ENCODE peak calls at places on chromosome 18, in five cellular contexts. W is iPS DF 6.9, U is OCI-LY7, X is neural progenitor cell, C is AG04449. B is an unnamed sample.

GRCh38 chr18:50651334-50651733 is 91.4 kb downstream of the MAPK4 start:
- DNase-seq in C (no peak), U (no peak), W (no peak), X (no peak), B (no peak)

GRCh38 chr18:76394780-76395476 is 100.1 kb downstream of the ZNF516 start:
- DNase-seq in X (no peak), W (no peak), U (no peak), C (no peak), B (no peak)

GRCh38 chr18:56162871-56163270 is 475.5 kb downstream of the TXNL1 start:
- DNase-seq in C (no peak), W (no peak), X (no peak), U (no peak), B (no peak)

GRCh38 chr18:79422022-79422782 is 26.5 kb downstream of the NFATC1 start:
- DNase-seq in U (no peak), X (no peak), C (no peak), W (no peak), B (no peak)

GRCh38 chr18:3281456-3282400 is 19.8 kb downstream of the MYL12B start:
- DNase-seq in W (no peak), X (peak), U (peak), C (no peak), B (no peak)

GRCh38 chr18:23401400-23402347 is 51.4 kb upstream of the RIOK3 start:
- DNase-seq in W (peak), U (no peak), X (peak), C (no peak), B (no peak)

GRCh38 chr18:55113800-55114199 is 154.5 kb upstream of the CCDC68 start:
- DNase-seq in W (no peak), U (no peak), C (no peak), X (no peak), B (no peak)

GRCh38 chr18:55404811-55405654 is 183.0 kb downstream of the TCF4 start:
- DNase-seq in U (no peak), X (no peak), C (no peak), W (no peak), B (no peak)

GRCh38 chr18:78241535-78242306 is 737.9 kb upstream of the SALL3 start:
- DNase-seq in U (no peak), C (no peak), W (no peak), X (peak), B (no peak)

GRCh38 chr18:23166863-23167531 is 31.7 kb downstream of the CABLES1 start:
- DNase-seq in W (no peak), U (no peak), C (no peak), X (no peak), B (no peak)

GRCh38 chr18:74804677-74805076 is 207.0 kb downstream of the ZNF407 start:
- DNase-seq in X (no peak), C (no peak), U (peak), W (no peak), B (no peak)

DNA sequence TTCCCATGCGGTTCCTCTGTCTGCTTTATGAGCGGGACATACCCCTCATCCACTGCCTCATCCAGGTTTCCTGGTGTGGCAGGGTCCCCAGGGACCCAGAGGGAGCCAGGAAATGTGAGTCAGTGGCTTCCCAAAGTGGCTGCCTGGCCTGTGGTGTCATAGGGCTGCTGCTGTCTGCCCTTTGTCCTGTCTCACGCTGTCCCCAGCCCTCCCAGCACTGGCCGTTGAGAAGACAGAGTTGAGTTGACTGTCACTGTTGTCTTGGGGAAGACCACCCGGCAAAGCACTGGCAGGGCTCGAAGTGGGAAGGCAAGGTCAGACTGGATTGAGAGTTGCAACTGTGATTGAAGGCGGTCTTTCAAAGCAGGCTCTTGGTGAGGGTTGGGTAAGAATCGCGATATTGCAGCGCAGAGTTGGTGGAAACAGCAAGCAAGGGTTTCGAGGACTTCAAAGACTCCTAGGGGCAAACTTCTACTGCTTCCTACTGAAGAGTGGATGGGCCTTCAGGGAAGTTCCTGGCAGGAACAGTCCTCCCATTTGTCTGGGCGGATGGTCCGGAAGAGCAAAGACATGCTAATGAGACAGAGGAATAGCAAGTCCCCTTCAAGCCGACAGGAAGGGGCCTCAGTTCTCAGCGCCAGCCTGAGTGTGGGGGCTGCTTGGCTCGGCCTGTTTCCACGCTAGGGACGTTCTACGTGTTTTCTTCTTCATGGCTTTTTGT is 33.9 kb downstream of the RAB31 start:
- DNase-seq in C (no peak), X (peak), U (no peak), W (no peak), B (peak)
- H3K4me3 ChIP-seq in C (no peak), X (no peak), U (no peak), W (no peak), B (no peak)

GRCh38 chr18:49531678-49532153 is 30.1 kb upstream of the LIPG start:
- DNase-seq in X (no peak), U (no peak), C (no peak), W (no peak), B (no peak)
- H3K4me3 ChIP-seq in X (no peak), U (no peak), C (no peak), W (no peak), B (no peak)

GRCh38 chr18:62264984-62265383 is 60.1 kb upstream of the TNFRSF11A start:
- DNase-seq in C (no peak), U (no peak), X (no peak), W (no peak), B (no peak)

GRCh38 chr18:62258093-62258492 is 67.0 kb upstream of the TNFRSF11A start:
- DNase-seq in X (no peak), C (no peak), W (no peak), U (no peak), B (no peak)

GRCh38 chr18:62258606-62259005 is 66.5 kb upstream of the TNFRSF11A start:
- DNase-seq in X (no peak), W (no peak), U (peak), C (no peak), B (no peak)

DNA sequence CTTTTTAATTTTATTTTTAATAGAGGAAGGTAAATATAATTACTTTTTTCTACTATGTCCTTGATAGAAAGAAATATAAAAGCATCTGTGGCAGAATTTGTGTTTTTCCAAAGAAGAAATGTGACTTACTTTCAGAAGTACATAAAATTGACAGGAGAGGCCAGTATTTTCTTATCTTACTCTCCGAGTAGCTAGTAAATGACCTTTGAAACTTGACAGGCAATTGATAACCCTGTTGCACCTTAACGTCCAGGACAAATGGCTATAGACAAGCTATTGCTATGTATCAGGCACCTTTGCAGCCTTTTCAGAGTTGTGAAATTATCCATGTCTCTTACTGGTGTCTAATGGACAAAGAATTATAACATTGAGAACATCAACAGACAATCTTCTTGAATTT is 63.1 kb upstream of the TNFRSF11A start:
- DNase-seq in W (no peak), C (no peak), X (no peak), U (no peak), B (no peak)
- H3K4me3 ChIP-seq in W (no peak), C (no peak), X (no peak), U (no peak), B (no peak)

GRCh38 chr18:67692811-67693210 is 176.3 kb upstream of the DSEL start:
- DNase-seq in C (no peak), W (no peak), X (no peak), U (no peak), B (no peak)
- H3K4me3 ChIP-seq in C (no peak), W (no peak), X (no peak), U (no peak), B (no peak)

DNA sequence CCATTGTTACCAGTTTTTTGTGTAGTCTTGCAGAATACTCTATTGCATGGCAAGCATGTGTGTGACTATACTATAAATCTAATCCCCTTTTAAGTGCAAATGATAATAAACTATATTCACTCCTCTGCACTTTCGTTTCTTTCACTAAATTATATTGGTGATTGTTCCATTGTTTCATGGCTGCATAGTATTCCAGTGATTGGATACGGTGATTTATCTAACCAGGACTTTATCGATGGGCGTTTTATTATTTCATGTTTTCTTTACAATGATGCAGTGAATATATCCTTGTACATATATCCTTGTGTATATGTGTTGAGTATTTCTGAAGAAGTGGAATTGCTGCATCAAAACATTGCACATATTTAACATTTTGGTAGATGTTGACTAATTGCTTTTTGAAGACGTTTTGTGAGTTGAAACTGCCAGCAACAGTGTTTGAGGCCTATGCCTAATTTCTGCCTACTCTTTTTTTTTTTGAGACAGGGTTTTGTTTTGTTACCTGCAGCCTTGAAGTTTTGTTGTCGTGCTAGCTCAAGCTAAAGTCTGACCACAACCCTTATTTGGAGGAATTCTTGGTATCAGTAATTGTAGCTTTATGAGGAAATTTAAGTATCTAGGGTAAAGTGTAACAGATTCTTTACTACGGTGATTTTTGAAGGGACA is 2.7 kb downstream of the MIB1 start:
- DNase-seq in U (no peak), X (no peak), W (no peak), C (no peak), B (no peak)
- H3K4me3 ChIP-seq in U (peak), X (peak), W (no peak), C (peak), B (peak)